ENCODE peak calls at places on chromosomes 13 and 19, in ten cellular contexts. Y is M059J; D is Ammon's horn; L is fibroblast of mammary gland; H is naive thymus-derived CD8-positive, alpha-beta T cell; Q is H7; F is thoracic aorta; G is GM04503; W is H9; U is ELR. R is an unnamed sample.

GRCh38 chr13:80084086-80084676 is 256.7 kb downstream of the SPRY2 start:
- DNase-seq in H (no peak), Q (no peak), Y (peak; percentile 79), L (peak; percentile 98), W (no peak), F (no peak), U (peak; percentile 87), D (no peak), G (peak; percentile 98), R (peak; percentile 91)

GRCh38 chr13:98083507-98083906 is 59.4 kb upstream of the FARP1 start:
- DNase-seq in Q (no peak), W (no peak), D (no peak), G (peak; percentile 95), L (peak; percentile 93), U (peak; percentile 98), H (no peak), Y (peak; percentile 85), F (no peak), R (no peak)

GRCh38 chr13:113077566-113077952 is 28.0 kb upstream of the F7 start:
- DNase-seq in H (no peak), F (no peak), L (no peak), D (no peak), W (no peak), Q (peak; percentile 54), U (no peak), Y (no peak), G (no peak), R (no peak)

GRCh38 chr19:18799389-18799970 is 8.4 kb upstream of the COMP start:
- DNase-seq in L (no peak), Q (no peak), D (no peak), H (no peak), U (no peak), F (no peak), Y (no peak), G (no peak), W (no peak), R (no peak)

GRCh38 chr13:84243340-84243739 is 361.1 kb upstream of the SLITRK1 start:
- DNase-seq in U (no peak), Y (no peak), W (no peak), G (no peak), H (no peak), Q (no peak), F (no peak), D (no peak), L (no peak), R (no peak)

GRCh38 chr19:972281-972680 is 11.9 kb upstream of the WDR18 start:
- DNase-seq in U (no peak), H (no peak), G (no peak), F (no peak), L (no peak), W (no peak), Y (no peak), Q (no peak), D (no peak), R (no peak)

GRCh38 chr13:106311004-106311403 is 224.5 kb downstream of the EFNB2 start:
- DNase-seq in G (no peak), U (no peak), F (no peak), Y (no peak), Q (no peak), D (no peak), W (no peak), L (peak; percentile 41), H (no peak), R (no peak)

GRCh38 chr19:32519023-32519422 is 62.0 kb upstream of the PDCD5 start:
- DNase-seq in Y (peak; percentile 15), W (no peak), L (no peak), H (peak; percentile 58), D (peak; percentile 16), Q (no peak), F (no peak), U (no peak), G (no peak), R (no peak)

GRCh38 chr19:5048091-5048726 is 79.3 kb downstream of the KDM4B start:
- DNase-seq in D (peak; percentile 79), W (peak; percentile 88), H (peak; percentile 58), U (peak; percentile 80), F (peak; percentile 37), L (peak; percentile 75), Y (peak; percentile 80), G (peak; percentile 37), Q (peak; percentile 98), R (peak; percentile 72)

GRCh38 chr19:50794074-50794777 is 4.0 kb downstream of the ACP4 start:
- DNase-seq in L (peak; percentile 27), Q (no peak), D (no peak), Y (peak; percentile 50), G (no peak), W (no peak), H (no peak), F (no peak), U (peak; percentile 65), R (no peak)

GRCh38 chr19:3227054-3227626 is 2.7 kb downstream of the CELF5 start:
- DNase-seq in H (no peak), L (no peak), G (no peak), U (no peak), Y (no peak), D (no peak), F (no peak), W (no peak), Q (peak; percentile 51), R (peak; percentile 26)

GRCh38 chr19:49564616-49565045 is 15.7 kb downstream of the NOSIP start:
- DNase-seq in Y (no peak), W (no peak), U (no peak), Q (no peak), G (no peak), F (no peak), L (no peak), H (no peak), D (no peak), R (no peak)

GRCh38 chr19:50580970-50581636 is 12.9 kb upstream of the LRRC4B start:
- DNase-seq in L (no peak), D (no peak), Y (no peak), F (no peak), W (no peak), U (no peak), Q (no peak), G (no peak), H (no peak), R (no peak)

GRCh38 chr13:66634384-66634783 is 595.8 kb downstream of the PCDH9 start:
- DNase-seq in L (no peak), F (no peak), D (no peak), Y (no peak), Q (no peak), H (no peak), G (no peak), U (peak; percentile 17), W (no peak), R (no peak)

GRCh38 chr19:13573268-13573667 is 67.0 kb upstream of the CACNA1A start:
- DNase-seq in G (no peak), H (no peak), D (no peak), L (no peak), Y (no peak), U (no peak), W (peak; percentile 46), Q (peak; percentile 40), F (no peak), R (no peak)

GRCh38 chr13:26011996-26012688 is 39.7 kb downstream of the SHISA2 start:
- DNase-seq in U (no peak), W (no peak), F (no peak), Y (no peak), L (no peak), D (no peak), G (no peak), Q (peak; percentile 52), H (peak; percentile 85), R (no peak)

GRCh38 chr13:46666727-46667456 is 113.9 kb downstream of the LRCH1 start:
- DNase-seq in W (peak; percentile 81), H (no peak), G (no peak), Y (no peak), U (no peak), F (no peak), D (no peak), Q (peak; percentile 73), L (no peak), R (peak; percentile 42)

GRCh38 chr13:99873141-99873540 is 98.4 kb downstream of the ZIC5 start:
- DNase-seq in U (no peak), H (no peak), W (no peak), G (no peak), F (no peak), Y (no peak), D (no peak), L (no peak), Q (no peak), R (peak; percentile 61)

GRCh38 chr13:41565221-41565620 is 107.9 kb downstream of the RGCC start:
- DNase-seq in L (peak; percentile 91), G (no peak), H (no peak), F (no peak), U (peak; percentile 85), W (no peak), Y (peak; percentile 89), D (peak; percentile 74), Q (no peak), R (no peak)

GRCh38 chr19:18894254-18895037 is 1.5 kb downstream of the CERS1 start:
- DNase-seq in U (peak; percentile 49), F (no peak), Y (peak; percentile 43), H (no peak), G (no peak), W (peak; percentile 62), Q (peak; percentile 97), L (peak; percentile 38), D (peak; percentile 97), R (peak; percentile 48)

GRCh38 chr13:28751210-28751935 is 32.6 kb upstream of the SLC46A3 start:
- DNase-seq in H (no peak), G (no peak), Y (no peak), D (no peak), Q (no peak), F (no peak), L (no peak), U (no peak), W (no peak), R (no peak)

GRCh38 chr13:32031025-32031814 is at the start of gene FRY:
- DNase-seq in Q (peak; percentile 81), L (peak; percentile 53), F (peak; percentile 8), Y (peak; percentile 70), W (peak; percentile 90), H (peak; percentile 39), G (no peak), U (peak; percentile 72), D (peak; percentile 74), R (peak; percentile 89)

GRCh38 chr19:33040994-33041827 is 23.5 kb downstream of the RHPN2 start:
- DNase-seq in D (peak; percentile 52), H (no peak), L (peak; percentile 16), G (no peak), F (no peak), U (peak; percentile 14), Q (no peak), W (no peak), Y (peak; percentile 99), R (no peak)

GRCh38 chr13:51785592-51786424 is 18.2 kb downstream of the DHRS12 start:
- DNase-seq in D (peak; percentile 66), F (no peak), U (peak; percentile 55), W (no peak), G (no peak), L (peak; percentile 75), Y (no peak), Q (no peak), H (no peak), R (peak; percentile 87)

GRCh38 chr19:29397748-29398147 is 128.0 kb upstream of the VSTM2B start:
- DNase-seq in D (no peak), Y (no peak), W (no peak), Q (peak; percentile 31), F (no peak), G (no peak), H (no peak), U (no peak), L (no peak), R (peak; percentile 64)

GRCh38 chr13:67229438-67230242 is 496 bp downstream of the PCDH9 start:
- DNase-seq in L (no peak), Q (peak; percentile 16), W (no peak), H (peak; percentile 10), D (peak; percentile 48), G (no peak), F (no peak), Y (no peak), U (peak; percentile 44), R (peak; percentile 82)

GRCh38 chr13:96431044-96431581 is 341.2 kb downstream of the HS6ST3 start:
- DNase-seq in H (no peak), L (no peak), Q (no peak), G (no peak), U (no peak), D (no peak), W (no peak), F (no peak), Y (peak; percentile 23), R (no peak)

R was measured in cerebellar cortex.